ENCODE peak calls at places on chromosomes 16 and 17, in ten cellular contexts. O, S, X, Y, A, N, W, I, E and Q are unnamed samples.

GRCh38 chr16:48971571-48972071 is 310.0 kb downstream of the CBLN1 start:
- DNase-seq in O (no peak), S (no peak), X (no peak), Y (peak), A (no peak), N (no peak), W (no peak), I (no peak), E (no peak), Q (no peak)

GRCh38 chr16:1048442-1049112 is 24.0 kb upstream of the SSTR5 start:
- DNase-seq in O (peak), S (no peak), X (peak), Y (peak), A (no peak), N (peak), W (peak), I (peak), E (no peak), Q (peak)

GRCh38 chr16:52912565-52913173 is 140.0 kb downstream of the CHD9NB start:
- DNase-seq in O (peak), S (peak), X (peak), Y (peak), A (peak), N (peak), W (peak), I (peak), E (no peak), Q (peak)

GRCh38 chr16:9072806-9073341 is 18.6 kb upstream of the HAPSTR1 start:
- DNase-seq in O (no peak), S (no peak), X (peak), Y (no peak), A (no peak), N (peak), W (no peak), I (peak), E (no peak), Q (no peak)

GRCh38 chr17:82080048-82080788 is 14.6 kb upstream of the DUS1L start:
- DNase-seq in O (no peak), S (no peak), X (no peak), Y (no peak), A (no peak), N (no peak), W (no peak), I (no peak), E (no peak), Q (no peak)

GRCh38 chr17:27818311-27819170 is 18.2 kb upstream of the NOS2 start:
- DNase-seq in O (no peak), S (no peak), X (peak), Y (no peak), A (no peak), N (no peak), W (no peak), I (no peak), E (no peak), Q (no peak)

GRCh38 chr17:79991140-79991923 is 44.3 kb downstream of the TBC1D16 start:
- DNase-seq in O (peak), S (peak), X (peak), Y (peak), A (peak), N (peak), W (peak), I (peak), E (peak), Q (peak)

GRCh38 chr16:65975049-65975708 is 391.3 kb upstream of the CDH5 start:
- DNase-seq in O (no peak), S (peak), X (peak), Y (no peak), A (no peak), N (no peak), W (no peak), I (peak), E (no peak), Q (no peak)

GRCh38 chr17:72305964-72306551 is 185.2 kb downstream of the SOX9 start:
- DNase-seq in O (no peak), S (no peak), X (peak), Y (no peak), A (no peak), N (no peak), W (no peak), I (no peak), E (no peak), Q (no peak)

GRCh38 chr16:23280483-23280967 is 21.6 kb upstream of the SCNN1B start:
- DNase-seq in O (no peak), S (peak), X (no peak), Y (no peak), A (peak), N (no peak), W (no peak), I (no peak), E (no peak), Q (no peak)

GRCh38 chr17:59151007-59151406 is 4.0 kb downstream of the SKA2 start:
- DNase-seq in O (no peak), S (no peak), X (peak), Y (no peak), A (no peak), N (no peak), W (no peak), I (no peak), E (no peak), Q (no peak)

GRCh38 chr16:52976539-52977167 is 76.0 kb downstream of the CHD9NB start:
- DNase-seq in O (peak), S (no peak), X (peak), Y (no peak), A (no peak), N (no peak), W (peak), I (no peak), E (no peak), Q (no peak)

GRCh38 chr17:32910769-32911168 is 17.2 kb upstream of the TMEM98 start:
- DNase-seq in O (no peak), S (no peak), X (no peak), Y (no peak), A (no peak), N (no peak), W (no peak), I (no peak), E (no peak), Q (no peak)